ENCODE peak calls at places on chromosome 21, in ten cellular contexts. I is kidney, J is NCI-H1105, S is AG04450, F is activated T-helper 1 cell treated with Interleukin-2 at 50 U/mL for 16 hours, R is progenitor cell of endocrine pancreas, G is T-helper 2 cell, M is A549, Y is amniotic epithelial cell, H is left ventricle myocardium superior. V is an unnamed sample.

GRCh38 chr21:28775071-28775470 is 217.6 kb downstream of the LTN1 start:
- DNase-seq in H (no peak), Y (no peak), I (no peak), F (no peak), J (no peak), M (no peak), S (no peak), G (no peak), R (no peak), V (no peak)

GRCh38 chr21:30255679-30256078 is 27.1 kb downstream of the KRTAP24-1 start:
- DNase-seq in M (no peak), F (no peak), Y (no peak), R (no peak), I (no peak), H (no peak), G (no peak), S (no peak), J (no peak), V (no peak)

GRCh38 chr21:26686705-26687104 is 113.6 kb upstream of the CYYR1 start:
- DNase-seq in G (no peak), M (no peak), R (no peak), F (no peak), I (no peak), J (no peak), S (no peak), H (no peak), Y (no peak), V (no peak)

GRCh38 chr21:38277501-38278111 is 20.8 kb downstream of the KCNJ15 start:
- DNase-seq in J (no peak), Y (peak), M (peak), F (no peak), R (no peak), I (no peak), H (no peak), S (peak), G (peak), V (no peak)

GRCh38 chr21:22993822-22994574 is 1995.8 kb downstream of the NCAM2 start:
- DNase-seq in S (no peak), G (no peak), M (no peak), J (no peak), I (peak), H (no peak), R (no peak), Y (no peak), F (no peak), V (no peak)

GRCh38 chr21:38123626-38124025 is 133.2 kb upstream of the KCNJ15 start:
- DNase-seq in F (no peak), R (no peak), Y (no peak), G (no peak), H (no peak), M (no peak), S (no peak), J (no peak), I (no peak), V (no peak)

GRCh38 chr21:45513003-45513706 is 29.1 kb downstream of the SLC19A1 start:
- DNase-seq in S (no peak), M (no peak), I (peak), F (no peak), Y (no peak), G (peak), J (no peak), H (no peak), R (no peak), V (no peak)

GRCh38 chr21:41482321-41482720 is 25.6 kb downstream of the TMPRSS2 start:
- DNase-seq in M (no peak), H (no peak), R (no peak), G (no peak), Y (peak), J (no peak), F (no peak), S (peak), I (no peak), V (no peak)

GRCh38 chr21:36693144-36694040 is 5.5 kb upstream of the SIM2 start:
- DNase-seq in G (no peak), J (no peak), M (no peak), H (no peak), R (no peak), F (no peak), S (no peak), I (peak), Y (no peak), V (no peak)

GRCh38 chr21:46229133-46229922 is 754 bp upstream of the LSS start:
- DNase-seq in I (peak), Y (no peak), F (no peak), R (peak), S (no peak), G (no peak), M (peak), J (peak), H (no peak), V (no peak)

GRCh38 chr21:42151148-42152074 is 67.5 kb upstream of the ABCG1 start:
- DNase-seq in H (no peak), J (no peak), I (peak), R (no peak), S (no peak), F (no peak), M (no peak), Y (no peak), G (no peak), V (no peak)

GRCh38 chr21:44082648-44083436 is 24.4 kb upstream of the PWP2 start:
- DNase-seq in H (no peak), Y (no peak), I (peak), R (no peak), M (no peak), G (peak), F (no peak), J (no peak), S (no peak), V (no peak)

GRCh38 chr21:46646541-46647154 is 11.2 kb downstream of the PRMT2 start:
- DNase-seq in H (no peak), S (no peak), Y (no peak), J (no peak), M (no peak), G (no peak), R (no peak), F (no peak), I (no peak), V (no peak)

GRCh38 chr21:38853421-38853919 is 47.7 kb downstream of the ETS2 start:
- DNase-seq in S (peak), H (peak), G (no peak), I (peak), Y (peak), R (no peak), F (no peak), M (peak), J (no peak), V (no peak)

GRCh38 chr21:14988760-14989159 is 76.0 kb downstream of the NRIP1 start:
- DNase-seq in F (no peak), S (no peak), M (no peak), I (no peak), Y (no peak), H (no peak), G (no peak), J (no peak), R (no peak), V (no peak)

GRCh38 chr21:23887709-23888303 is 1719.5 kb downstream of the MRPL39 start:
- DNase-seq in F (peak), I (no peak), S (no peak), R (no peak), H (no peak), J (no peak), G (peak), M (no peak), Y (no peak), V (no peak)

GRCh38 chr21:37338671-37339526 is 27.7 kb upstream of the DYRK1A start:
- DNase-seq in H (peak), J (no peak), I (peak), F (no peak), S (peak), R (no peak), M (peak), Y (peak), G (no peak), V (no peak)

GRCh38 chr21:45264919-45265515 is 22.7 kb downstream of the POFUT2 start:
- DNase-seq in J (no peak), F (no peak), Y (no peak), I (peak), S (no peak), M (no peak), R (peak), H (no peak), G (no peak), V (no peak)

GRCh38 chr21:15788847-15789548 is 59.2 kb downstream of the USP25 start:
- DNase-seq in I (no peak), F (no peak), Y (peak), M (no peak), H (no peak), J (no peak), S (no peak), G (no peak), R (no peak), V (no peak)

GRCh38 chr21:27694667-27695066 is 727.8 kb upstream of the ADAMTS5 start:
- DNase-seq in R (no peak), Y (peak), J (no peak), M (no peak), S (no peak), G (no peak), I (no peak), F (no peak), H (no peak), V (no peak)

GRCh38 chr21:36297938-36298572 is 21.9 kb upstream of the MORC3 start:
- DNase-seq in Y (peak), G (peak), S (no peak), M (no peak), J (no peak), R (no peak), I (no peak), F (peak), H (no peak), V (peak)

GRCh38 chr21:14215971-14216621 is at the start of gene RBM11:
- DNase-seq in J (peak), F (peak), G (peak), H (peak), M (peak), R (peak), Y (peak), S (no peak), I (peak), V (peak)

GRCh38 chr21:25307489-25307888 is 299.8 kb downstream of the MRPL39 start:
- DNase-seq in M (no peak), S (peak), J (no peak), Y (no peak), R (no peak), G (no peak), F (no peak), H (no peak), I (no peak), V (no peak)

GRCh38 chr21:34707876-34708325 is 39.1 kb downstream of the CLIC6 start:
- DNase-seq in R (no peak), G (peak), F (peak), H (no peak), M (no peak), J (no peak), I (no peak), S (no peak), Y (no peak), V (no peak)

GRCh38 chr21:31927872-31928476 is 55.2 kb downstream of the HUNK start:
- DNase-seq in G (no peak), H (no peak), Y (no peak), I (no peak), M (no peak), J (no peak), S (no peak), F (no peak), R (no peak), V (no peak)

GRCh38 chr21:24255591-24255990 is 1351.7 kb downstream of the MRPL39 start:
- DNase-seq in S (no peak), G (peak), H (no peak), J (no peak), R (no peak), M (no peak), Y (no peak), F (no peak), I (no peak), V (no peak)

GRCh38 chr21:36188081-36188681 is 31.6 kb downstream of the DOP1B start:
- DNase-seq in J (no peak), R (no peak), G (no peak), I (peak), M (no peak), S (no peak), Y (no peak), H (peak), F (no peak), V (no peak)

GRCh38 chr21:28253378-28253777 is 739.3 kb downstream of the LTN1 start:
- DNase-seq in R (no peak), H (no peak), M (no peak), G (no peak), Y (peak), S (no peak), F (no peak), I (no peak), J (no peak), V (no peak)

GRCh38 chr21:44800971-44801467 is 601 bp downstream of the UBE2G2 start:
- DNase-seq in G (peak), R (no peak), S (no peak), H (no peak), M (peak), I (no peak), F (no peak), J (peak), Y (peak), V (no peak)

GRCh38 chr21:34280987-34281386 is 82.8 kb upstream of the KCNE2 start:
- DNase-seq in R (no peak), F (no peak), G (no peak), J (no peak), H (peak), S (no peak), I (no peak), Y (no peak), M (no peak), V (no peak)

GRCh38 chr21:25191141-25191540 is 416.1 kb downstream of the MRPL39 start:
- DNase-seq in S (no peak), I (no peak), G (no peak), Y (no peak), J (no peak), R (no peak), H (no peak), F (no peak), M (no peak), V (no peak)

GRCh38 chr21:34915364-34915834 is 133.7 kb downstream of the RUNX1 start:
- DNase-seq in G (no peak), M (no peak), R (no peak), F (no peak), H (no peak), Y (no peak), S (no peak), I (no peak), J (no peak), V (no peak)

GRCh38 chr21:39533545-39534226 is 79.1 kb upstream of the B3GALT5 start:
- DNase-seq in G (no peak), J (no peak), Y (no peak), R (no peak), H (no peak), S (no peak), I (no peak), F (no peak), M (no peak), V (no peak)

GRCh38 chr21:39527067-39527595 is 75.4 kb downstream of the SH3BGR start:
- DNase-seq in S (no peak), Y (no peak), G (no peak), I (no peak), M (no peak), J (no peak), H (no peak), R (no peak), F (no peak), V (no peak)

GRCh38 chr21:37237346-37237745 is 29.8 kb downstream of the VPS26C start:
- DNase-seq in Y (no peak), R (no peak), H (no peak), S (no peak), J (no peak), G (no peak), F (no peak), I (no peak), M (no peak), V (no peak)

GRCh38 chr21:39664586-39664985 is 51.8 kb downstream of the B3GALT5 start:
- DNase-seq in H (no peak), J (no peak), I (no peak), R (no peak), Y (no peak), M (no peak), G (no peak), F (no peak), S (no peak), V (no peak)

GRCh38 chr21:46151261-46151988 is 4.0 kb downstream of the FTCD start:
- DNase-seq in I (peak), F (no peak), G (no peak), H (peak), M (no peak), S (no peak), R (no peak), J (no peak), Y (no peak), V (no peak)

V was measured in T-helper 17 cell.